ENCODE peak calls at places on chromosomes 6 and 20, in four cellular contexts. Z is GM12864, P is pancreas, W is MM.1S. R is an unnamed sample.

GRCh38 chr20:23178806-23179205 is 92.7 kb upstream of the CD93 start:
- DNase-seq in Z (no peak), W (no peak), P (no peak), R (no peak)

GRCh38 chr6:37725967-37726366 is 28.3 kb upstream of the MDGA1 start:
- DNase-seq in P (peak; percentile 64), W (no peak), Z (no peak), R (no peak)

GRCh38 chr6:127120109-127120786 is 1.8 kb downstream of the RSPO3 start:
- DNase-seq in W (no peak), P (no peak), Z (no peak), R (no peak)

GRCh38 chr6:38460216-38460615 is 179.5 kb downstream of the BTBD9 start:
- DNase-seq in P (no peak), Z (no peak), W (no peak), R (no peak)

GRCh38 chr6:10793695-10794094 is 44.6 kb downstream of the MAK start:
- DNase-seq in W (no peak), Z (no peak), P (no peak), R (no peak)

GRCh38 chr6:52643158-52643557 is 27.8 kb upstream of the TMEM14A start:
- DNase-seq in Z (no peak), P (no peak), W (no peak), R (no peak)

GRCh38 chr20:62200491-62201172 is 17.8 kb downstream of the MTG2 start:
- DNase-seq in P (no peak), W (no peak), Z (no peak), R (no peak)

GRCh38 chr20:50691585-50692552 is 527 bp upstream of the RIPOR3 start:
- DNase-seq in Z (no peak), P (no peak), W (no peak), R (no peak)

GRCh38 chr6:7725412-7725811 is 487 bp upstream of the BMP6 start:
- DNase-seq in Z (no peak), P (no peak), W (no peak), R (no peak)

GRCh38 chr20:6037082-6037481 is 16.8 kb downstream of the LRRN4 start:
- DNase-seq in Z (no peak), P (no peak), W (no peak), R (no peak)

GRCh38 chr6:93036835-93037234 is 382.5 kb downstream of the EPHA7 start:
- DNase-seq in W (peak; percentile 34), P (no peak), Z (no peak), R (no peak)

GRCh38 chr20:51093240-51093763 is 70.4 kb upstream of the KCNG1 start:
- DNase-seq in W (no peak), Z (no peak), P (no peak), R (no peak)

GRCh38 chr6:20180935-20181334 is 31.3 kb downstream of the MBOAT1 start:
- DNase-seq in P (no peak), W (no peak), Z (no peak), R (no peak)

DNA sequence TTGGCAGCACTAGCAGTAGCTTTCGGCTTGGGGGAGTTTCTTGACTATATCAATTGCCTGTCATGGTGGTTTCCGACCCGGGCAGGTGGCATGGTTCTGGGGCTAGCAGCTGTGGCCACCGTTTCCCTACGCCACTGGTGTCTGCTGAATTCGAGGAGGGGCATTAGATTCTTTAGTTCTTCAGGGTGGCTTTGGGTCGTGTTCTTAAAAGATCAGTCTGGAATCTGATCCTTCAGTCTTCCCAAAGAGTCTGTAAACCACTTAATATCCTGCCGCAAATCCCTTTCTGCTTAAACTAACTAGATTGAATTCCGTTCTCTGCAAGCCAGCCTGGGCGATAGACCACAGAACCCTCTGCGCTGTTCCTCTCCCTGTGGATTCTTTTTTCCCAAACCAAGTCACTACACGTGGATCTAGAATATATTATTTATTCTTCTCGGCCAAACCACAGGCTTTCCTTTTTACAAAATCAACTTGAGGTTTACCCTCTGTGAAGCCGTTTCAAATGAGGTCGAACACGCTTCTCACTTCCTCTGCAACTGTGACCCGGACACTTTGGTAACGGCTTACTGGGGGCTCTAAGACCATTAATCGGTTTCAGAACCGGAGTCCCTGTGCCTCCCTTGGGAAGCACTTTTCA is 55.4 kb upstream of the FOXC1 start:
- DNase-seq in Z (no peak), W (no peak), P (no peak), R (no peak)
- H3K4me3 ChIP-seq in Z (peak overlapping the region; percentile 29), W (peak overlapping the region; percentile 58), P (peak overlapping the region; percentile 33), R (no peak overlapping the region)

GRCh38 chr6:116461075-116461474 is at the start of gene CALHM6:
- DNase-seq in P (no peak), Z (no peak), W (no peak), R (no peak)
- H3K4me3 ChIP-seq in P (peak within 1 kb of the TSS; percentile 8), Z (peak within 1 kb of the TSS; percentile 57), W (peak within 1 kb of the TSS; percentile 49), R (no peak within 1 kb of the TSS)

GRCh38 chr6:79073888-79074287 is 4.2 kb downstream of the PHIP start:
- DNase-seq in W (no peak), P (no peak), Z (no peak), R (no peak)
- H3K4me3 ChIP-seq in W (no peak overlapping the region), P (no peak overlapping the region), Z (no peak overlapping the region), R (no peak overlapping the region)

DNA sequence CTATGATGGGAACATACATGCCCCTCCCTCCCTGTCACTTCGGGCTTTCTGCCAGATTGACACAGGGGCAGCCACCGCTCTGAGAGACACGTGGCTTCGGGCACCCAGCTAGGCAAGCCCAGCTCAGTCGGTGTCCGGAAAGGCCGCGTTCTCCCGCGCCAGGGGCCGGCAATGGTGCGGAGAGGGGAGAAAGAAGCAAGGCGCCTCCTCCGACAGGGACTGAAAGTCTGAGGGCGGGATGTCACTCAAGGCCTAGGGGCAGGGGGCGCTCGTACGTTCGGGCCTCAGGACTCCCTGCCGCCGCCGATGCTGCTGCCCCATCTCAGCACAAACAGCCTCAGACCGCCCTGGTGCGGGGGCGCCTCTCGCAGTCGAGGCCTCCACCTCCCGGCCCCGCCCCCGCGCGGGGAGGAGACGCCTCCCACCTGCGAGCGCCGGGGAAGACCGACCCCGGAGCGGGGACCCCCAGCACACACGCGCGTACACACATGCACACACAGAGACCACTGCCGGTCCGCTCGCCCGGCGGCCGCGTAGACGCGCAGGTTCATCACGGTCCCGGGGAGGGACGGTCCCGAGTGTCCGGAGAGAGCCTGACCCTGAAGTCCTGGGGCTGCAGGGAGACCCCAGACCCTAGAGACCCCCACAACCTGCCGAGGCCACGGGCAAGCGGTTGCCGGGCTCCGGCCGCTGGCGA is 1.9 kb downstream of the GRM4 start:
- DNase-seq in P (no peak), W (no peak), Z (no peak), R (no peak)
- H3K4me3 ChIP-seq in P (no peak overlapping the region), W (no peak overlapping the region), Z (no peak overlapping the region), R (no peak overlapping the region)

DNA sequence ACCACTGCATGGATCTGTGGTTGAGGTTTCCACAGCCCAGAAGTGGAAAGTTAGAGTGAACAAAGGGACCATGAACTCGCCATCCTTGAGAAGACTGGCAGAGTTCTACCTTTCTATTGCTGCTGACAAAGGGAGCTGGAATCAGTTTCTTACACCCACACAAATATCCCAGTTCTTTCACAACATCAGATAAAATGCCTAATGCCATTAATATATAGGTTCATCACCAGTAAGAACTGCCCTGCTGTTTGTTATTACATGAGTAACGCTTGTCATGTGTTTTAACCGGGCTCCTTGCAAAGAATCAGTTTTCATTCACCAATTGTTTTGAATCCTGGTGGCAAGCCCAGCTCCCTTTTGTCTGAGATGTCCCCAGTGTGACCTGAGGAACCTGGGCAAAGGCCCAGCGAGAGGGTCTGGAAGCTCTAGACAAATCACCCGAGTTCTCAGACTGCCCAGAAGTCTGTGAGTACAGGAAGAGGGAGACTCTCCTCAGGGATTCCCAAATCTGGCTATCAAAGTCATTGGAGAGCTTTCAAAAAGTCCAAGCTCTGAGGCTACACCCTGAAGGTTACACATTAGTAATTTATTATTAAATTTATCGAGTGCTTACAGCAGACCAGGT is 7.5 kb upstream of the CD164 start:
- DNase-seq in P (no peak), W (no peak), Z (no peak), R (peak; percentile 22)
- H3K4me3 ChIP-seq in P (no peak overlapping the region), W (no peak overlapping the region), Z (no peak overlapping the region), R (no peak overlapping the region)

R was measured in Jurkat, Clone E6-1.